ENCODE peak calls at places on chromosome 1, in four cellular contexts. One of them, this sample, is unnamed.

GRCh38 chr1:180805316-180805715 is 107.4 kb upstream of the KIAA1614 start:
- DNase-seq in SJSA1: no peak
- DNase-seq in MM.1S: peak; percentile 23
- DNase-seq in heart left ventricle: no peak
- DNase-seq in this sample: no peak

GRCh38 chr1:19260211-19261138 is 8.9 kb downstream of the MRTO4 start:
- DNase-seq in SJSA1: no peak
- DNase-seq in MM.1S: no peak
- DNase-seq in heart left ventricle: no peak
- DNase-seq in this sample: no peak

GRCh38 chr1:219549215-219549614 is 63.7 kb downstream of the ZC3H11B start:
- DNase-seq in SJSA1: no peak
- DNase-seq in MM.1S: no peak
- DNase-seq in heart left ventricle: no peak
- DNase-seq in this sample: no peak

GRCh38 chr1:246417152-246417812 is 89.8 kb downstream of the SMYD3 start:
- DNase-seq in SJSA1: no peak
- DNase-seq in MM.1S: no peak
- DNase-seq in heart left ventricle: no peak
- DNase-seq in this sample: no peak

GRCh38 chr1:191870490-191870889 is 287.8 kb upstream of the RGS18 start:
- DNase-seq in SJSA1: no peak
- DNase-seq in MM.1S: peak; percentile 30
- DNase-seq in heart left ventricle: no peak
- DNase-seq in this sample: no peak

GRCh38 chr1:59360170-59360569 is 63.3 kb downstream of the FGGY start:
- DNase-seq in SJSA1: peak; percentile 46
- DNase-seq in MM.1S: no peak
- DNase-seq in heart left ventricle: no peak
- DNase-seq in this sample: no peak

GRCh38 chr1:60133848-60134247 is 60.3 kb upstream of the C1orf87 start:
- DNase-seq in SJSA1: peak; percentile 42
- DNase-seq in MM.1S: no peak
- DNase-seq in heart left ventricle: no peak
- DNase-seq in this sample: no peak

GRCh38 chr1:46133181-46133658 is 791 bp upstream of the PIK3R3 start:
- DNase-seq in SJSA1: no peak
- DNase-seq in MM.1S: no peak
- DNase-seq in heart left ventricle: peak; percentile 87
- DNase-seq in this sample: no peak

GRCh38 chr1:53025778-53026131 is 36.3 kb upstream of the PODN start:
- DNase-seq in SJSA1: no peak
- DNase-seq in MM.1S: no peak
- DNase-seq in heart left ventricle: no peak
- DNase-seq in this sample: no peak

GRCh38 chr1:6949991-6950765 is 164.9 kb downstream of the CAMTA1 start:
- DNase-seq in SJSA1: no peak
- DNase-seq in MM.1S: no peak
- DNase-seq in heart left ventricle: no peak
- DNase-seq in this sample: no peak

GRCh38 chr1:29639741-29640427 is 403.6 kb downstream of the PTPRU start:
- DNase-seq in SJSA1: peak; percentile 72
- DNase-seq in MM.1S: peak; percentile 7
- DNase-seq in heart left ventricle: no peak
- DNase-seq in this sample: no peak

GRCh38 chr1:17140279-17140678 is 21.0 kb upstream of the PADI2 start:
- DNase-seq in SJSA1: no peak
- DNase-seq in MM.1S: no peak
- DNase-seq in heart left ventricle: no peak
- DNase-seq in this sample: no peak

GRCh38 chr1:154661110-154661509 is 53.1 kb upstream of the ADAR start:
- DNase-seq in SJSA1: no peak
- DNase-seq in MM.1S: peak; percentile 30
- DNase-seq in heart left ventricle: no peak
- DNase-seq in this sample: no peak

GRCh38 chr1:46774297-46774696 is 24.5 kb upstream of the CYP4B1 start:
- DNase-seq in SJSA1: no peak
- DNase-seq in MM.1S: no peak
- DNase-seq in heart left ventricle: no peak
- DNase-seq in this sample: no peak

GRCh38 chr1:189939967-189940366 is 537.7 kb downstream of the BRINP3 start:
- DNase-seq in SJSA1: no peak
- DNase-seq in MM.1S: no peak
- DNase-seq in heart left ventricle: no peak
- DNase-seq in this sample: no peak

GRCh38 chr1:23673086-23673813 is 18.4 kb upstream of the RPL11 start:
- DNase-seq in SJSA1: no peak
- DNase-seq in MM.1S: peak; percentile 38
- DNase-seq in heart left ventricle: peak; percentile 49
- DNase-seq in this sample: no peak

GRCh38 chr1:25055961-25056360 is 125.9 kb upstream of the RUNX3 start:
- DNase-seq in SJSA1: no peak
- DNase-seq in MM.1S: no peak
- DNase-seq in heart left ventricle: no peak
- DNase-seq in this sample: no peak

GRCh38 chr1:25560788-25561187 is 17.4 kb downstream of the LDLRAP1 start:
- DNase-seq in SJSA1: no peak
- DNase-seq in MM.1S: no peak
- DNase-seq in heart left ventricle: no peak
- DNase-seq in this sample: no peak

GRCh38 chr1:180722586-180722985 is 90.8 kb downstream of the XPR1 start:
- DNase-seq in SJSA1: no peak
- DNase-seq in MM.1S: no peak
- DNase-seq in heart left ventricle: no peak
- DNase-seq in this sample: no peak

GRCh38 chr1:6922096-6922931 is 137.1 kb downstream of the CAMTA1 start:
- DNase-seq in SJSA1: no peak
- DNase-seq in MM.1S: peak; percentile 79
- DNase-seq in heart left ventricle: peak; percentile 68
- DNase-seq in this sample: peak; percentile 21

GRCh38 chr1:153795325-153795837 is 20.2 kb downstream of the SLC27A3 start:
- DNase-seq in SJSA1: no peak
- DNase-seq in MM.1S: no peak
- DNase-seq in heart left ventricle: no peak
- DNase-seq in this sample: peak; percentile 21

GRCh38 chr1:2466834-2467554 is 9.1 kb upstream of the PLCH2 start:
- DNase-seq in SJSA1: no peak
- DNase-seq in MM.1S: no peak
- DNase-seq in heart left ventricle: no peak
- DNase-seq in this sample: no peak

GRCh38 chr1:168628807-168629206 is 52.4 kb downstream of the XCL1 start:
- DNase-seq in SJSA1: no peak
- DNase-seq in MM.1S: no peak
- DNase-seq in heart left ventricle: no peak
- DNase-seq in this sample: no peak

GRCh38 chr1:98030483-98030882 is 109.6 kb upstream of the DPYD start:
- DNase-seq in SJSA1: no peak
- DNase-seq in MM.1S: no peak
- DNase-seq in heart left ventricle: no peak
- DNase-seq in this sample: no peak

GRCh38 chr1:42844592-42845140 is 1.7 kb upstream of the ZNF691 start:
- DNase-seq in SJSA1: peak; percentile 49
- DNase-seq in MM.1S: no peak
- DNase-seq in heart left ventricle: no peak
- DNase-seq in this sample: no peak

GRCh38 chr1:59506952-59507351 is 210.1 kb downstream of the FGGY start:
- DNase-seq in SJSA1: no peak
- DNase-seq in MM.1S: no peak
- DNase-seq in heart left ventricle: no peak
- DNase-seq in this sample: no peak

GRCh38 chr1:173527151-173527826 is 50.2 kb downstream of the PRDX6 start:
- DNase-seq in SJSA1: no peak
- DNase-seq in MM.1S: peak; percentile 5
- DNase-seq in heart left ventricle: no peak
- DNase-seq in this sample: no peak

DNA sequence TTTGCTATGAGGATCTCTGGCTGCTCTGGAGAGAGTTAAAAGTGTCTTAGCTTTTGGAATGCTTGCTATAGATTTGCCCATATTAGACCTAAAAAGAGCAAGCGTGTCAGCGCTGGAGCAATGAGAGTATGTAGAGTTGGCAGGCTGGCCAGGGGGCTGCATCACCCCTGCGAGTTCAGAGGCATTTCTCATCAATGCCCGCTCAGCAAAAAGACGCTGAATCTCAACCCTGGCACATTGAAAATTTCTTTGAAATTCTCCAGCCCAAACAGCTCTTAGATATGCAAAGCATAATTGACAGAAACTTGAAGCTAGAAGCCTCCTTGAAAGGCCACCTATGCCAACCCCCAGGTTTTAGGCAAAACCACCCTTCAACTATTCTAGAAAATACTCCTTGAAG is 135.5 kb upstream of the F3 start:
- DNase-seq in SJSA1: no peak
- DNase-seq in MM.1S: no peak
- DNase-seq in heart left ventricle: no peak
- DNase-seq in this sample: no peak
- H3K4me3 ChIP-seq in SJSA1: no peak overlapping the region
- H3K4me3 ChIP-seq in MM.1S: no peak overlapping the region
- H3K4me3 ChIP-seq in heart left ventricle: no peak overlapping the region
- H3K4me3 ChIP-seq in this sample: no peak overlapping the region

GRCh38 chr1:113125469-113125868 is 52.5 kb downstream of the LRIG2 start:
- DNase-seq in SJSA1: no peak
- DNase-seq in MM.1S: no peak
- DNase-seq in heart left ventricle: no peak
- DNase-seq in this sample: no peak
- H3K4me3 ChIP-seq in SJSA1: no peak overlapping the region
- H3K4me3 ChIP-seq in MM.1S: no peak overlapping the region
- H3K4me3 ChIP-seq in heart left ventricle: no peak overlapping the region
- H3K4me3 ChIP-seq in this sample: no peak overlapping the region

GRCh38 chr1:14682941-14683340 is 84.5 kb downstream of the KAZN start:
- DNase-seq in SJSA1: no peak
- DNase-seq in MM.1S: no peak
- DNase-seq in heart left ventricle: no peak
- DNase-seq in this sample: no peak
- H3K4me3 ChIP-seq in SJSA1: no peak overlapping the region
- H3K4me3 ChIP-seq in MM.1S: no peak overlapping the region
- H3K4me3 ChIP-seq in heart left ventricle: no peak overlapping the region
- H3K4me3 ChIP-seq in this sample: no peak overlapping the region

GRCh38 chr1:211257831-211258225 is 1.3 kb upstream of the RCOR3 start:
- DNase-seq in SJSA1: no peak
- DNase-seq in MM.1S: no peak
- DNase-seq in heart left ventricle: no peak
- DNase-seq in this sample: no peak
- H3K4me3 ChIP-seq in SJSA1: peak overlapping the region; percentile 80
- H3K4me3 ChIP-seq in MM.1S: peak overlapping the region; percentile 81
- H3K4me3 ChIP-seq in heart left ventricle: peak overlapping the region; percentile 92
- H3K4me3 ChIP-seq in this sample: peak overlapping the region; percentile 87

GRCh38 chr1:33364578-33364945 is 43.7 kb upstream of the A3GALT2 start:
- DNase-seq in SJSA1: no peak
- DNase-seq in MM.1S: no peak
- DNase-seq in heart left ventricle: no peak
- DNase-seq in this sample: no peak
- H3K4me3 ChIP-seq in SJSA1: no peak overlapping the region
- H3K4me3 ChIP-seq in MM.1S: no peak overlapping the region
- H3K4me3 ChIP-seq in heart left ventricle: no peak overlapping the region
- H3K4me3 ChIP-seq in this sample: no peak overlapping the region

DNA sequence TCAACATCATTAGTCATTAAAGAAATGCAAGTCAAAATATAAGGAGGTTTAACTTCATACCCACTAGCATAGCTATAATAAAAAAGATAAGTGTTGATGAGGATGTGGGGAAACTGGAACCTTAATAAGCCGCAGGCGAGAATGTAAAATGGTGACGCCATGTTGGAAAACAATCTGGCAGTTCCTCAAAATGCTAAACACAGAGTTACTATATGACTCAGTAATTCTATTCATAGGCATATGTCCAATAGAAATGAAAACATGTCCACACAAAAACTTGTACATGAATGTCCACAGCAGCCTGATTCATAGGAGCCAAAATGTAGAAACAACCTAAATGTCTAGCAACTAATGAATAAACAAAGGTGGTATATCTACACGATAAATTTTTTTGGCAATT is 23.2 kb downstream of the DDX59 start:
- DNase-seq in SJSA1: no peak
- DNase-seq in MM.1S: no peak
- DNase-seq in heart left ventricle: no peak
- DNase-seq in this sample: no peak
- H3K4me3 ChIP-seq in SJSA1: no peak overlapping the region
- H3K4me3 ChIP-seq in MM.1S: no peak overlapping the region
- H3K4me3 ChIP-seq in heart left ventricle: no peak overlapping the region
- H3K4me3 ChIP-seq in this sample: no peak overlapping the region

GRCh38 chr1:39996396-39997004 is 41.6 kb downstream of the MFSD2A start:
- DNase-seq in SJSA1: no peak
- DNase-seq in MM.1S: no peak
- DNase-seq in heart left ventricle: no peak
- DNase-seq in this sample: no peak
- H3K4me3 ChIP-seq in SJSA1: no peak overlapping the region
- H3K4me3 ChIP-seq in MM.1S: no peak overlapping the region
- H3K4me3 ChIP-seq in heart left ventricle: no peak overlapping the region
- H3K4me3 ChIP-seq in this sample: no peak overlapping the region

This sample was measured in dorsolateral prefrontal cortex.